ENCODE peak calls at places on chromosomes 7 and 10, in ten cellular contexts. O, E, L, X, V, Q, T, P, J and H are unnamed samples.
A peak's percentile ranks its signal among the peaks of the same experiment; 100 is the strongest.

GRCh38 chr10:93473161-93473560 is 9.0 kb downstream of the MYOF start:
- DNase-seq in O (no peak), E (no peak), L (no peak), X (no peak), V (no peak), Q (no peak), T (no peak), P (no peak), J (no peak), H (no peak)

GRCh38 chr7:55476071-55476803 is 96.1 kb downstream of the VOPP1 start:
- DNase-seq in O (no peak), E (no peak), L (no peak), X (no peak), V (no peak), Q (no peak), T (peak; percentile 36), P (no peak), J (no peak), H (no peak)

GRCh38 chr10:14578060-14578952 is 196.4 kb downstream of the FAM107B start:
- DNase-seq in O (no peak), E (no peak), L (no peak), X (no peak), V (no peak), Q (no peak), T (peak; percentile 22), P (no peak), J (no peak), H (no peak)

GRCh38 chr10:33746878-33747277 is 412.4 kb upstream of the NRP1 start:
- DNase-seq in O (no peak), E (no peak), L (peak; percentile 6), X (no peak), V (no peak), Q (no peak), T (peak; percentile 20), P (no peak), J (no peak), H (peak; percentile 5)

GRCh38 chr10:68208424-68209042 is 23.4 kb downstream of the ATOH7 start:
- DNase-seq in O (peak; percentile 20), E (peak; percentile 80), L (peak; percentile 68), X (peak; percentile 71), V (peak; percentile 78), Q (no peak), T (peak; percentile 83), P (peak; percentile 39), J (no peak), H (peak; percentile 75)

GRCh38 chr10:91616124-91616523 is 16.7 kb downstream of the PPP1R3C start:
- DNase-seq in O (no peak), E (no peak), L (no peak), X (no peak), V (no peak), Q (no peak), T (no peak), P (no peak), J (no peak), H (no peak)

GRCh38 chr7:142711722-142712616 is 37.3 kb upstream of the PRSS1 start:
- DNase-seq in O (peak; percentile 90), E (peak; percentile 45), L (peak; percentile 13), X (no peak), V (peak; percentile 15), Q (no peak), T (peak; percentile 61), P (peak; percentile 55), J (no peak), H (peak; percentile 55)

GRCh38 chr10:47371629-47372485 is 12.2 kb downstream of the ZNF488 start:
- DNase-seq in O (no peak), E (no peak), L (no peak), X (no peak), V (no peak), Q (no peak), T (no peak), P (no peak), J (no peak), H (no peak)

GRCh38 chr10:110416776-110417732 is 80.7 kb upstream of the DUSP5 start:
- DNase-seq in O (no peak), E (no peak), L (no peak), X (peak; percentile 81), V (peak; percentile 61), Q (no peak), T (peak; percentile 39), P (no peak), J (no peak), H (peak; percentile 57)

GRCh38 chr10:133151528-133151927 is 8.5 kb upstream of the KNDC1 start:
- DNase-seq in O (no peak), E (no peak), L (no peak), X (no peak), V (no peak), Q (no peak), T (no peak), P (no peak), J (no peak), H (no peak)

GRCh38 chr10:12717981-12718707 is 283.4 kb downstream of the CCDC3 start:
- DNase-seq in O (no peak), E (no peak), L (no peak), X (no peak), V (no peak), Q (no peak), T (no peak), P (no peak), J (no peak), H (no peak)

GRCh38 chr10:94112321-94112720 is 118.6 kb downstream of the PLCE1 start:
- DNase-seq in O (no peak), E (no peak), L (no peak), X (no peak), V (no peak), Q (no peak), T (no peak), P (no peak), J (no peak), H (no peak)

GRCh38 chr10:114427124-114427852 is 23.0 kb upstream of the AFAP1L2 start:
- DNase-seq in O (no peak), E (no peak), L (no peak), X (no peak), V (no peak), Q (no peak), T (no peak), P (no peak), J (no peak), H (peak; percentile 49)

GRCh38 chr10:91220954-91221696 is 662 bp downstream of the PCGF5 start:
- DNase-seq in O (peak; percentile 20), E (peak; percentile 41), L (no peak), X (peak; percentile 41), V (peak; percentile 46), Q (no peak), T (peak; percentile 45), P (no peak), J (peak; percentile 27), H (peak; percentile 46)

GRCh38 chr7:51366930-51367613 is 50.5 kb upstream of the COBL start:
- DNase-seq in O (peak; percentile 63), E (peak; percentile 83), L (peak; percentile 2), X (peak; percentile 34), V (peak; percentile 84), Q (no peak), T (peak; percentile 17), P (peak; percentile 67), J (no peak), H (peak; percentile 81)

GRCh38 chr7:6406121-6406520 is 41.6 kb downstream of the DAGLB start:
- DNase-seq in O (no peak), E (no peak), L (no peak), X (no peak), V (no peak), Q (no peak), T (no peak), P (no peak), J (no peak), H (no peak)

GRCh38 chr7:104160375-104160774 is 47.4 kb downstream of the ORC5 start:
- DNase-seq in O (peak; percentile 9), E (peak; percentile 16), L (no peak), X (no peak), V (no peak), Q (no peak), T (peak; percentile 38), P (no peak), J (no peak), H (peak; percentile 18)

GRCh38 chr10:28254290-28254985 is 48.4 kb downstream of the MPP7 start:
- DNase-seq in O (no peak), E (no peak), L (peak; percentile 6), X (no peak), V (no peak), Q (no peak), T (peak; percentile 54), P (no peak), J (peak; percentile 24), H (no peak)

GRCh38 chr10:77508076-77508475 is 129.5 kb downstream of the KCNMA1 start:
- DNase-seq in O (no peak), E (no peak), L (no peak), X (no peak), V (no peak), Q (no peak), T (no peak), P (no peak), J (no peak), H (no peak)

GRCh38 chr7:127872122-127872521 is 159.1 kb downstream of the LRRC4 start:
- DNase-seq in O (no peak), E (no peak), L (no peak), X (no peak), V (no peak), Q (no peak), T (no peak), P (no peak), J (no peak), H (no peak)

GRCh38 chr7:65902306-65902705 is 29.4 kb downstream of the VKORC1L1 start:
- DNase-seq in O (no peak), E (no peak), L (no peak), X (no peak), V (no peak), Q (no peak), T (peak; percentile 1), P (no peak), J (no peak), H (no peak)

GRCh38 chr10:61623101-61623500 is 39.6 kb upstream of the CABCOCO1 start:
- DNase-seq in O (no peak), E (peak; percentile 29), L (no peak), X (no peak), V (no peak), Q (no peak), T (no peak), P (peak; percentile 6), J (no peak), H (no peak)